ENCODE peak calls at places on chromosomes 11 and 22, in six cellular contexts. V is GM12878; W is stomach; K is CD4-positive, CD25-positive, alpha-beta regulatory T cell; G is GM23248; Q is body of pancreas. S is an unnamed sample. For H3K9me3, the result is how much of the 10 kb centered on the place peaks cover.

GRCh38 chr22:25700996-25701815 is 40.8 kb upstream of the MYO18B start:
- DNase-seq in V (no peak), W (no peak), G (peak), K (no peak), Q (no peak), S (peak)

GRCh38 chr22:47154621-47155081 is 392.2 kb downstream of the TBC1D22A start:
- DNase-seq in K (no peak), G (peak), W (peak), Q (peak), V (no peak), S (peak)

GRCh38 chr11:5421811-5422210 is at the start of gene OR51Q1:
- DNase-seq in G (no peak), W (no peak), Q (no peak), V (no peak), K (no peak), S (no peak)

GRCh38 chr11:100932474-100933100 is 197.0 kb downstream of the PGR start:
- DNase-seq in V (no peak), W (no peak), K (no peak), G (peak), Q (no peak), S (no peak)

GRCh38 chr22:38706885-38707180 is 1.1 kb downstream of the GTPBP1 start:
- DNase-seq in Q (no peak), G (peak), V (no peak), W (no peak), K (no peak), S (no peak)

GRCh38 chr11:86954288-86955110 is 696 bp downstream of the FZD4 start:
- DNase-seq in Q (peak), W (no peak), V (no peak), G (peak), K (no peak), S (peak)

GRCh38 chr11:66847461-66848232 is 4.4 kb downstream of the RCE1 start:
- DNase-seq in Q (no peak), W (peak), G (no peak), V (no peak), K (no peak), S (no peak)

GRCh38 chr11:129881570-129882170 is 13.7 kb downstream of the NFRKB start:
- DNase-seq in K (peak), V (no peak), W (peak), Q (no peak), G (peak), S (no peak)

GRCh38 chr11:107473797-107474196 is 16.2 kb upstream of the CWF19L2 start:
- DNase-seq in K (no peak), V (no peak), Q (no peak), G (no peak), W (no peak), S (no peak)

GRCh38 chr22:19941365-19942070 is at the start of the genes COMT and TXNRD2:
- DNase-seq in W (peak), Q (peak), G (peak), V (no peak), K (peak), S (peak)

GRCh38 chr22:38184788-38185187 is 3.2 kb upstream of the PLA2G6 start:
- DNase-seq in W (no peak), Q (no peak), G (no peak), V (no peak), K (no peak), S (no peak)

GRCh38 chr22:50218996-50219727 is 18.4 kb downstream of the SELENOO start:
- DNase-seq in W (peak), K (no peak), V (no peak), Q (peak), G (peak), S (peak)

GRCh38 chr11:76279038-76279437 is 72.7 kb upstream of the WNT11 start:
- DNase-seq in K (no peak), G (peak), W (no peak), Q (no peak), V (no peak), S (no peak)

GRCh38 chr11:27950339-27950738 is 157.6 kb downstream of the KIF18A start:
- DNase-seq in W (no peak), Q (no peak), G (peak), V (no peak), K (no peak), S (no peak)

GRCh38 chr11:130434521-130435223 is 6.3 kb upstream of the ADAMTS8 start:
- DNase-seq in W (peak), V (peak), G (peak), K (peak), Q (peak), S (peak)

GRCh38 chr11:61733120-61733978 is 19.1 kb upstream of the MYRF start:
- DNase-seq in K (peak), V (peak), W (peak), G (peak), Q (peak), S (peak)

GRCh38 chr11:87139475-87139874 is 101.7 kb downstream of the TMEM135 start:
- DNase-seq in W (no peak), G (no peak), V (no peak), K (no peak), Q (no peak), S (no peak)

GRCh38 chr11:69401715-69402114 is 79.7 kb upstream of the LINC01488 start:
- DNase-seq in G (no peak), Q (no peak), K (no peak), W (no peak), V (no peak), S (no peak)

GRCh38 chr11:47981667-47982404 is 1.5 kb downstream of the PTPRJ start:
- DNase-seq in G (no peak), V (no peak), Q (no peak), W (no peak), K (no peak), S (peak)

GRCh38 chr11:96112192-96113099 is 188.5 kb upstream of the MTMR2 start:
- DNase-seq in V (peak), G (peak), Q (no peak), K (no peak), W (no peak), S (no peak)

GRCh38 chr11:71530602-71531001 is 3.5 kb downstream of the KRTAP5-7 start:
- DNase-seq in K (no peak), V (no peak), G (no peak), Q (no peak), W (no peak), S (no peak)

GRCh38 chr11:74330065-74330858 is 18.8 kb upstream of the P4HA3 start:
- DNase-seq in G (peak), W (no peak), V (no peak), K (no peak), Q (no peak), S (no peak)

GRCh38 chr11:16804104-16804947 is 65.9 kb downstream of the C11orf58 start:
- DNase-seq in Q (peak), V (no peak), G (no peak), W (peak), K (no peak), S (peak)

GRCh38 chr11:94737171-94737611 is 31.0 kb upstream of the AMOTL1 start:
- DNase-seq in G (peak), W (no peak), K (no peak), Q (no peak), V (no peak), S (no peak)

GRCh38 chr11:131638889-131639288 is 268.5 kb downstream of the NTM start:
- DNase-seq in V (no peak), Q (no peak), K (no peak), G (no peak), W (no peak), S (no peak)

GRCh38 chr22:22842085-22842484 is 45.5 kb upstream of the IGLL5 start:
- DNase-seq in W (no peak), Q (no peak), V (no peak), K (no peak), G (no peak), S (no peak)

DNA sequence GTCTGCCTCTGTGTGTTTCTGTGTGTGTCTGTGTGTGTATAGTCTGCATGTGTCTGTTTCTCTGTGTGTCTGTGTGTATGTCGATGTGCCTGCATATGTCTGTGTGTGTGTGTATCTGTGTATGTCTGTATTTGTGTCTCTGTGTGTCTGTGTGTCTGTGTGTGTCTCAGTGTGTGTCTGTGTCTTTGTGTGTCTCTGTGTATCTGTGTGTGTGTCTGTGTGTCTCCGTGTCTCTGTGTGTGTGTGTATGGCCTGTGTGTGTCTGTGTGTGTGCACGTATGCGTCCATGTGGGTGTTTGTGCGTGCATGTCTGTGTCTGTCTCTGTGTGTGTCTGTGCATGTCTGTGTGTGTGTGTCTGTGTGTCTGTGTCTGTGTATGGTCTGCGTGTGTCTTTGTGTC is 439 bp downstream of the SNX32 start:
- DNase-seq in Q (no peak), K (no peak), V (no peak), G (no peak), W (no peak), S (no peak)
- H3K9me3 ChIP-seq in Q (under half), K (under half), V (under half), G (under half), W (under half), S (under half)

DNA sequence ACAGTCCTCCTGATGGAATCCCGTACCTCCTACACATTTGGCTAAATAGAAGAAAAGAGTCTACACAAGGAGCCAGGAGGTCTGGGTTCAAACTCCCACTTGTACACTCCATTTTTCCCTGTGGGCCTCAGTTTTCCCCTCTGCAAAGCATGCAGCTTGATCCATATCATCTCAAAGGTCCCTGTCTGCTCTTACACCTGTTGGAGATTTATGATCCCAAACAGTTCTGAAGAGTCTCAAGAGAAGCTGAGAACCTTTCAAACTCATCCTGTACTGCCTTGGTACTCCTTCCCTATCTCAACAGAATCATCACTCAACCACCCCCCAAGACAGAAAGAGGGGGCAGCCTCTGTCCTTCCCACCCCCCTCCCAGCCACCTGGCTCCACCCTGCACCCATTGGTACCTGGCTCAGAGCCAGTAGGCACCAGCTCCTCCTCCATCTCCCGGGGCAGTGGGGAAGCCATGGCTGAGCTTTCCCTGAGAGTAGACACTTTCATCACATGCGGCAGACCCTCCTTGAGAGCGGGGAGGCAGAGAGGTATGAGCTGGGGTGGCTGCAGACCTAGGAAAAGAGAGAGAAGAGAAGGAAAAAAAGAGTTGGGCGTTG is 3.3 kb downstream of the TNKS1BP1 start:
- DNase-seq in Q (peak), V (no peak), G (no peak), W (peak), K (no peak), S (no peak)
- H3K27ac ChIP-seq in Q (peak), V (no peak), G (peak), W (peak), K (no peak), S (peak)

DNA sequence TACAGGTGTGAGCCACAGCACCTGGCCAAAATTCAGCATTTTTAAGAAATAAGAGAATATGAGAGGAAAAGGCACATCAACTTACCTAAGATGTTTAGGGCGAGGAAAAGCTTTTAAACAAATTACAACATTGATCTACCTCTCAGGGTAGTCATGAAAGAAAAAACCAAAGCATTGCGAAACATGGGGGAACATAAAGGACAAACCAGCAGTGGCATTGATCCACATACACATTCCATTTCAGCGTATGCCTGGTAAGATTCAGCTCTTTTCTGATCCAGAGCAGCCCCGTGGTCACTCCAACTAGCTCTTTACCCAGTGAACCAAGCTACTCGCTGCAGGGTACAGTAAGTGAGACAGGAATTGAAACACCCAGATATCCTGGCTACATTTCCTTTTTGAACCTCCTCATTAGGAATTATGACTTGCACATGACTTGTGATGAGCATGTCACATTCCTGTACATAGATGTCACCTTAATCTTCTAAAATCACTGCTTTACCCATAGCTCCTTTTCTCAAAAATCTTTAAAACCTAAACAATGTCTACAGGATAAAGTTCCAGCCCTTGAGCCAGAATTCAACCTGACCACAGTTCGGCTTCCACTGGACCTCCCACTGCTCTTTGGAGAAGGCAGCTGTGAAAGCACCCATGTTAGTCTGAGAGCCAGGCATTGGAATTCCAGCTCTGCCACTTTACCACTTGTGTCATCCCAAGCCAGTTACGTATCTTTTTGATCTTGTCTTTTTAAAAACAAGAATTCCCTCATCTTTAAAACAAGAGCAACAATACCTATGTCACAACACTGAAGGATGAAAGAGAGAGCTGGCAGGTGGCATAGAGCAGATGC is 42.9 kb upstream of the AKIP1 start:
- DNase-seq in G (peak), V (no peak), K (no peak), W (no peak), Q (no peak), S (no peak)
- H3K4me3 ChIP-seq in G (peak), V (no peak), K (no peak), W (no peak), Q (no peak), S (no peak)

GRCh38 chr22:48888466-48889208 is 939.0 kb downstream of the BRD1 start:
- DNase-seq in Q (no peak), V (no peak), W (no peak), G (no peak), K (no peak), S (no peak)

GRCh38 chr22:48889209-48889830 is 938.4 kb downstream of the BRD1 start:
- DNase-seq in V (no peak), K (no peak), G (no peak), Q (no peak), W (no peak), S (no peak)

GRCh38 chr22:48891688-48892380 is 935.8 kb downstream of the BRD1 start:
- DNase-seq in Q (no peak), V (no peak), K (no peak), W (peak), G (no peak), S (no peak)

GRCh38 chr22:48890693-48891554 is 936.7 kb downstream of the BRD1 start:
- DNase-seq in W (peak), Q (no peak), G (no peak), V (no peak), K (no peak), S (peak)

DNA sequence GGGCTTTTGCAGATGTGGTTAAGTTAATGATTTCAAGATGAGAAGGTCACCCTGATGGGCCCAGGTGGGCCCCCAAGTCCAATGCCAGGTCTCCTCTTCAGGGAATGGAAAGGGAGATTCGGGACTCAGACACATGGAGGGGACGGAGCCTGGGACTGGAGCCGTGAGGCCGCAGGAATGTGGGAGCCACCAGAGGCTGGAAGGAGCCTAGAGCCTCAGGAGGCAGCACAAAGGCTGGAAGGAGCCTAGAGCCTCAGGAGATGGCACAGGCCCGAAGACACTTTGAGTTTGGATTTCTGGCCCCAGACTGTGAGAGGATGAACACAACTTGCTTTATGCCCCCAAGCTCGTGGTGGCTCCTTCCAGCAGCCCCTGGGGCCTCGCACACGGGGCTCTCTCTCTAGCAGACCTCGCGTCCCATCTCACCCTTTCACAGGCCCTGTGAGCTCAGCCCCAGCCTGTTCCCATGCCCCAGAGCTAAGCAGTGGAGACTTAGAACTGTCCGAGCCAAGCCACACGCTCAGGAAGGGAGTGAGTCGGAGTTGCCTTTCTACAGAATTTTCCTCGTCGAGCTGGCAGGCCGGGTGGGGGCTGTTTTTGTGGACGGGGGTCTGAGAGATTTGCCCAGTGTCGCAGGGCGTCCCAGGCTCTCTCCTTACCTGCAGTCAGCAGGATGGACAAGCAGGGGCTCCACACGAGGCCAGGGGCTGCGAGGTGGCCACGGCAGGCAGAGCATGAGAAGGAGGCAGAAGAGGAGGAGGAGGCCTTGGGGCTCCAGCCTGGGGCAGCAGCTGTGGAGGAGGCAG is 937.6 kb downstream of the BRD1 start:
- DNase-seq in Q (no peak), V (no peak), K (no peak), G (no peak), W (no peak), S (no peak)
- H3K9me3 ChIP-seq in Q (under half), V (under half), K (under half), G (under half), W (under half), S (under half)

GRCh38 chr11:65008873-65009272 is 5.1 kb upstream of the ARL2 start:
- DNase-seq in K (no peak), Q (no peak), W (no peak), V (no peak), G (no peak), S (no peak)
- H3K27ac ChIP-seq in K (no peak), Q (no peak), W (no peak), V (no peak), G (no peak), S (no peak)

GRCh38 chr11:110903378-110903777 is 191.1 kb upstream of the ARHGAP20 start:
- DNase-seq in G (no peak), Q (no peak), K (no peak), W (no peak), V (no peak), S (no peak)

GRCh38 chr11:110897035-110897434 is 184.8 kb upstream of the ARHGAP20 start:
- DNase-seq in V (no peak), W (no peak), K (no peak), G (peak), Q (no peak), S (no peak)

GRCh38 chr11:110901441-110901840 is 189.2 kb upstream of the ARHGAP20 start:
- DNase-seq in K (no peak), W (no peak), G (no peak), Q (no peak), V (no peak), S (no peak)

GRCh38 chr11:110903830-110904229 is 191.6 kb upstream of the ARHGAP20 start:
- DNase-seq in K (no peak), Q (no peak), G (peak), V (no peak), W (no peak), S (no peak)

DNA sequence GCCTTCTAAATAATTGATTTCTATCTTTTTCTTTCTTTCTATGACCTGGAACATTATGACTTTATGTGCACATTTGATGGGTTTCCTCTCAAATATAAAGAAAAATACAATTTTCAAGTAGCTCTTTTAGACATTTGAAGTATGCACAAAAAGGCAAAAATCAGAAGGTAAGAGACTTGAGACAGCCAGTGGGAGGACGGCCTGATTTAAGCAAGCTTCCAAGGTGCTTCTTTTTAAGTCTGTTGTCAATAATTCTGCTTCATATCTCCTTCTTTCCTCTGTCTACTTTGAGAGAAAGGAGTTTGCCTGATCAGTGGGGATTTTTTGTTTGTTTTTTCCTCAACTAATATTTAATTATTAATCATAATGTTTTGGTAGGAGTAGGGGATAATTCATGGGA is 188.2 kb upstream of the ARHGAP20 start:
- DNase-seq in G (no peak), V (no peak), Q (no peak), W (no peak), K (no peak), S (no peak)
- H3K4me3 ChIP-seq in G (no peak), V (no peak), Q (no peak), W (no peak), K (no peak), S (no peak)

GRCh38 chr11:34468209-34468841 is 29.6 kb downstream of the CAT start:
- DNase-seq in K (peak), V (no peak), W (peak), G (peak), Q (peak), S (no peak)
- H3K9me3 ChIP-seq in K (under half), V (under half), W (under half), G (under half), Q (under half), S (under half)

S was measured in heart right ventricle.